ENCODE peak calls at places on chromosome 12, in nine cellular contexts. J is A549; T is AG04450; U is CD8-positive, alpha-beta T cell; R is heart right ventricle; I is HL-60; P is breast epithelium; O is GM23248; M is right cardiac atrium. F is an unnamed sample.

GRCh38 chr12:22981711-22982110 is 356.7 kb downstream of the ETNK1 start:
- DNase-seq in O (peak; percentile 39), J (peak; percentile 16), P (no peak), M (no peak), R (no peak), U (no peak), I (no peak), T (no peak), F (no peak)

GRCh38 chr12:111558107-111558376 is 41.1 kb downstream of the ATXN2 start:
- DNase-seq in U (no peak), O (peak; percentile 34), M (no peak), P (no peak), R (no peak), T (no peak), I (no peak), J (no peak), F (no peak)

GRCh38 chr12:5746496-5746895 is 198.6 kb downstream of the ANO2 start:
- DNase-seq in J (no peak), I (no peak), O (no peak), P (no peak), T (no peak), M (no peak), R (no peak), U (no peak), F (no peak)

GRCh38 chr12:12172106-12172511 is 94.7 kb downstream of the LRP6 start:
- DNase-seq in J (no peak), T (no peak), P (no peak), O (peak; percentile 46), I (peak; percentile 9), U (no peak), R (no peak), M (no peak), F (no peak)

GRCh38 chr12:123748661-123749060 is 13.4 kb upstream of the DNAH10 start:
- DNase-seq in J (no peak), I (no peak), M (no peak), T (no peak), R (no peak), O (peak; percentile 48), P (no peak), U (no peak), F (no peak)

GRCh38 chr12:14716848-14717444 is 20.5 kb upstream of the GUCY2C start:
- DNase-seq in J (peak; percentile 71), U (peak; percentile 10), M (no peak), R (no peak), I (peak; percentile 47), O (peak; percentile 66), P (no peak), T (no peak), F (no peak)

GRCh38 chr12:76942276-76942675 is 63.5 kb upstream of the CSRP2 start:
- DNase-seq in T (peak; percentile 1), M (no peak), I (no peak), O (peak; percentile 65), U (no peak), R (no peak), J (no peak), P (no peak), F (no peak)

GRCh38 chr12:69985656-69986055 is 160.6 kb downstream of the MYRFL start:
- DNase-seq in P (no peak), J (peak; percentile 50), T (no peak), R (no peak), O (no peak), U (no peak), I (peak; percentile 21), M (no peak), F (no peak)

GRCh38 chr12:108332791-108333382 is 6.2 kb downstream of the CMKLR1 start:
- DNase-seq in T (no peak), M (peak; percentile 63), U (no peak), J (no peak), P (no peak), O (peak; percentile 89), I (peak; percentile 12), R (no peak), F (no peak)

GRCh38 chr12:115451785-115452736 is 768.1 kb upstream of the TBX3 start:
- DNase-seq in J (no peak), P (no peak), T (no peak), M (peak; percentile 42), R (peak; percentile 67), I (no peak), U (no peak), O (peak; percentile 65), F (no peak)

GRCh38 chr12:50537538-50537919 is 32.7 kb downstream of the DIP2B start:
- DNase-seq in P (no peak), M (no peak), R (no peak), I (no peak), U (no peak), T (no peak), J (peak; percentile 40), O (peak; percentile 91), F (no peak)

GRCh38 chr12:16880864-16881285 is 274.9 kb upstream of the LMO3 start:
- DNase-seq in I (no peak), P (no peak), M (no peak), J (peak; percentile 12), R (no peak), O (no peak), U (no peak), T (no peak), F (no peak)

GRCh38 chr12:21598651-21599050 is 6.0 kb downstream of the GYS2 start:
- DNase-seq in U (no peak), T (no peak), P (no peak), J (no peak), I (no peak), R (no peak), O (no peak), M (no peak), F (no peak)
- H3K27ac ChIP-seq in U (no peak overlapping the region), T (no peak overlapping the region), P (no peak overlapping the region), J (no peak overlapping the region), I (no peak overlapping the region), R (no peak overlapping the region), O (no peak overlapping the region), M (no peak overlapping the region), F (no peak overlapping the region)

DNA sequence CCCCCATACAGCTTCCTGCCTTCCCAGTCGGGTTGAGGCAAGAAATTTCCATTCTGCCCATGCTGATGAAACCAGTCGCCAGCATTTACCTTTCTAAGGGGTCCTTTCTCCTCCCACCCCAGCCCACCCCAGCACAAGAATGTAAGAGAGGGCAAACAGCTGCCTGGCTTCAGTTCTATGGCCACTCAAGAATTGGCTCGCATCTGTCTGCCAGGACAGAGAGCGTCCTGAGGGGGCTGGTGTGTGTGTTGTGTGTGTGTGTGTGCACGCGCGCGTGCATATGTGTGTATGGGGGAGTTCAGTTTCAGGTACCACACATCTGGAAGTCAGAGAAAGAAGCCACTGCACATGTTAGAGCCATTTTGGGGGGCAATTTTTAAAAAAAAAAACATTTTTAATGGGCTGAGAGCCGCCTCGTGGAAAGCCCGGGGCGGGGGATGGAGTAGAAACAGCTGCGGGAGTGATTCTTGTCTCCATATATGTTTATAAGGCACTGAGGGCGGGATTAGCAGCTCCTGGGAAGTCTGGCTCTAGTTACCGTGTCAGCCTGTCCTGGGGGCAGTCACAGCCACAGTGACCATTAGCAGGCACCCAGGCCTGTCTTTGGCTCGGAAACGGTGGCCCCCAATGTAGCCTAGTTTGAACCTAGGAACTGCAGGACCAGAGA is at the start of gene WNT5B:
- DNase-seq in P (no peak), J (no peak), I (no peak), T (no peak), U (no peak), O (no peak), M (no peak), R (no peak), F (no peak)
- H3K27ac ChIP-seq in P (peak within 1 kb of the TSS; percentile 80), J (peak within 1 kb of the TSS; percentile 82), I (no peak within 1 kb of the TSS), T (no peak within 1 kb of the TSS), U (no peak within 1 kb of the TSS), O (no peak within 1 kb of the TSS), M (no peak within 1 kb of the TSS), R (peak within 1 kb of the TSS; percentile 53), F (no peak within 1 kb of the TSS)

GRCh38 chr12:47124451-47124850 is 44.7 kb upstream of the AMIGO2 start:
- DNase-seq in P (no peak), J (no peak), I (no peak), T (no peak), M (no peak), O (peak; percentile 50), R (no peak), U (no peak), F (no peak)

GRCh38 chr12:47121146-47121545 is 41.4 kb upstream of the AMIGO2 start:
- DNase-seq in R (no peak), U (no peak), O (peak; percentile 57), I (no peak), P (no peak), J (no peak), T (no peak), M (no peak), F (no peak)

GRCh38 chr12:47123730-47124129 is 44.0 kb upstream of the AMIGO2 start:
- DNase-seq in J (no peak), P (no peak), U (no peak), O (no peak), R (no peak), M (no peak), T (no peak), I (no peak), F (no peak)

DNA sequence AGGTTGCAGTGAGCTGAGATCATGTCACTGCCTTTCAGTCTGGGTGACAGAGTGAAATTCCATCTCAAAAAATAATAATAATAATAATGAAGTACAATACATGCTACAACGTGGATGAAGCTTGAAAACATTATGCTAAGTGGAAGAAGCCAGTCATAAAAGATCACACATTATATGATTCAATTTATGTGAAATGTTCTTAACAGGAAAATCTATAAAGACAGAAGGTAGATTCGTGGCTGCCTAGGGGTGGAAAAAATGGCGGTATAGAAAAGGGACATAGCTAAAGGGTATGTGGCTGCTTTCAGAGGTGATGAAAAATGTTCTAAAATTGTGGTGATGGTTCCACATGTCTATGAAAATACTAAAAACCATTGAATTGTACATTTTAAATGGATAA is 41.0 kb upstream of the AMIGO2 start:
- DNase-seq in R (no peak), O (no peak), U (no peak), T (no peak), I (no peak), P (no peak), M (no peak), J (no peak), F (no peak)
- H3K27ac ChIP-seq in R (no peak overlapping the region), O (no peak overlapping the region), U (no peak overlapping the region), T (no peak overlapping the region), I (no peak overlapping the region), P (no peak overlapping the region), M (no peak overlapping the region), J (peak overlapping the region; percentile 52), F (no peak overlapping the region)

GRCh38 chr12:49057888-49058287 is 2.7 kb downstream of the KMT2D start:
- DNase-seq in O (peak; percentile 24), M (no peak), P (no peak), T (no peak), I (peak; percentile 47), J (no peak), U (no peak), R (no peak), F (no peak)

GRCh38 chr12:49059385-49060232 is 985 bp downstream of the KMT2D start:
- DNase-seq in U (no peak), M (no peak), R (no peak), T (no peak), O (peak; percentile 73), J (peak; percentile 34), I (no peak), P (no peak), F (no peak)

GRCh38 chr12:49059063-49059384 is 1.6 kb downstream of the KMT2D start:
- DNase-seq in O (peak; percentile 30), J (no peak), I (no peak), R (no peak), M (no peak), P (no peak), T (no peak), U (no peak), F (no peak)

GRCh38 chr12:49060237-49061156 is at the start of gene KMT2D:
- DNase-seq in T (peak; percentile 92), U (peak; percentile 72), I (peak; percentile 92), P (peak; percentile 86), J (peak; percentile 98), M (peak; percentile 94), R (peak; percentile 92), O (peak; percentile 99), F (peak; percentile 85)

GRCh38 chr12:49058366-49059062 is 2.1 kb downstream of the KMT2D start:
- DNase-seq in P (no peak), J (no peak), I (peak; percentile 21), O (peak; percentile 27), R (no peak), M (no peak), T (no peak), U (no peak), F (no peak)
- H3K27ac ChIP-seq in P (peak overlapping the region; percentile 97), J (peak overlapping the region; percentile 99), I (peak overlapping the region; percentile 100), O (peak overlapping the region; percentile 89), R (peak overlapping the region; percentile 95), M (peak overlapping the region; percentile 33), T (no peak overlapping the region), U (no peak overlapping the region), F (peak overlapping the region; percentile 98)